ENCODE peak calls at places on chromosomes 5 and 9, in six cellular contexts. C is CD8-positive, alpha-beta memory T cell; E is EL; B is astrocyte; V is K562; T is sigmoid colon. S is an unnamed sample.

GRCh38 chr9:114487607-114488300 is 17.5 kb downstream of the WHRN start:
- DNase-seq in C (peak; percentile 67), B (peak; percentile 36), E (peak; percentile 78), T (peak; percentile 80), V (peak; percentile 78), S (no peak)

GRCh38 chr5:95959964-95960801 is 1.5 kb downstream of the ELL2 start:
- DNase-seq in T (peak; percentile 74), B (peak; percentile 54), V (no peak), C (no peak), E (peak; percentile 37), S (no peak)

GRCh38 chr5:156351423-156351822 is 24.5 kb downstream of the SGCD start:
- DNase-seq in T (no peak), B (no peak), V (no peak), E (no peak), C (no peak), S (no peak)

GRCh38 chr5:16542275-16542674 is 74.5 kb downstream of the RETREG1 start:
- DNase-seq in E (no peak), B (no peak), V (no peak), C (no peak), T (no peak), S (no peak)

GRCh38 chr9:82532504-82532903 is 530.4 kb downstream of the RASEF start:
- DNase-seq in E (peak; percentile 8), B (peak; percentile 24), T (no peak), V (no peak), C (no peak), S (no peak)

GRCh38 chr5:171595401-171595800 is 176.0 kb downstream of the FGF18 start:
- DNase-seq in T (no peak), E (no peak), V (no peak), C (no peak), B (no peak), S (no peak)

GRCh38 chr5:67221487-67222242 is 25.1 kb upstream of the CD180 start:
- DNase-seq in T (no peak), C (peak; percentile 57), B (no peak), V (no peak), E (no peak), S (no peak)

GRCh38 chr9:20599195-20599594 is 23.1 kb downstream of the MLLT3 start:
- DNase-seq in T (no peak), E (peak; percentile 63), V (no peak), C (no peak), B (peak; percentile 32), S (no peak)

GRCh38 chr5:135571210-135571609 is 7.6 kb downstream of the CXCL14 start:
- DNase-seq in E (no peak), V (no peak), T (no peak), C (no peak), B (no peak), S (no peak)

GRCh38 chr5:121158433-121158832 is 693.2 kb upstream of the FTMT start:
- DNase-seq in B (no peak), E (no peak), V (no peak), C (no peak), T (no peak), S (no peak)

GRCh38 chr5:143440448-143441102 is 37.1 kb upstream of the NR3C1 start:
- DNase-seq in V (no peak), C (no peak), B (no peak), E (no peak), T (no peak), S (no peak)

GRCh38 chr5:106699198-106699597 is 971.5 kb downstream of the EFNA5 start:
- DNase-seq in E (no peak), V (no peak), C (no peak), T (no peak), B (no peak), S (no peak)

GRCh38 chr9:97845130-97845529 is 7.9 kb upstream of the FOXE1 start:
- DNase-seq in T (no peak), B (peak; percentile 63), V (no peak), E (peak; percentile 71), C (no peak), S (no peak)

GRCh38 chr5:369151-369939 is 47.8 kb downstream of the AHRR start:
- DNase-seq in T (peak; percentile 40), B (peak; percentile 25), E (peak; percentile 62), V (no peak), C (no peak), S (no peak)

GRCh38 chr9:108691614-108692013 is 164.2 kb downstream of the ACTL7B start:
- DNase-seq in E (no peak), V (no peak), C (no peak), T (no peak), B (no peak), S (no peak)

GRCh38 chr9:11204521-11204920 is 591.7 kb upstream of the PTPRD start:
- DNase-seq in B (no peak), C (no peak), T (no peak), E (no peak), V (no peak), S (no peak)

GRCh38 chr9:100111235-100111634 is 12.2 kb downstream of the INVS start:
- DNase-seq in E (peak; percentile 97), B (peak; percentile 98), C (no peak), T (peak; percentile 92), V (no peak), S (no peak)

GRCh38 chr5:173238312-173239232 is 3.6 kb upstream of the NKX2-5 start:
- DNase-seq in V (no peak), B (no peak), E (peak; percentile 35), T (no peak), C (no peak), S (no peak)

GRCh38 chr9:135410831-135411473 is 68.6 kb upstream of the PPP1R26 start:
- DNase-seq in C (no peak), V (no peak), T (no peak), E (no peak), B (no peak), S (no peak)

GRCh38 chr5:141155540-141156374 is 5.9 kb downstream of the PCDHB6 start:
- DNase-seq in T (no peak), E (no peak), V (no peak), C (no peak), B (no peak), S (no peak)

GRCh38 chr9:70291446-70291845 is 32.7 kb downstream of the SMC5 start:
- DNase-seq in B (peak; percentile 15), C (no peak), T (no peak), E (peak; percentile 10), V (no peak), S (no peak)

GRCh38 chr5:179768326-179769085 is 25.3 kb upstream of the LTC4S start:
- DNase-seq in E (no peak), V (no peak), C (no peak), B (no peak), T (no peak), S (no peak)

GRCh38 chr5:34436761-34437501 is 219.2 kb upstream of the RAI14 start:
- DNase-seq in V (no peak), C (no peak), T (no peak), B (peak; percentile 41), E (no peak), S (no peak)

GRCh38 chr9:134533850-134534585 is 107.6 kb upstream of the COL5A1 start:
- DNase-seq in C (no peak), E (no peak), T (peak; percentile 62), B (peak; percentile 80), V (no peak), S (no peak)

GRCh38 chr5:14816999-14817761 is 54.4 kb downstream of the ANKH start:
- DNase-seq in E (peak; percentile 84), B (peak; percentile 89), T (no peak), V (no peak), C (no peak), S (peak; percentile 89)

GRCh38 chr9:34995288-34996060 is 5.9 kb downstream of the DNAJB5 start:
- DNase-seq in V (peak; percentile 42), T (no peak), E (no peak), C (no peak), B (peak; percentile 41), S (no peak)

GRCh38 chr9:7246917-7247538 is 489.3 kb downstream of the KDM4C start:
- DNase-seq in E (no peak), T (no peak), B (peak; percentile 6), C (no peak), V (no peak), S (no peak)

GRCh38 chr9:326667-327066 is 112.0 kb downstream of the DOCK8 start:
- DNase-seq in B (no peak), V (no peak), C (no peak), E (no peak), T (no peak), S (no peak)

GRCh38 chr5:91151947-91152346 is 231.2 kb downstream of the ARRDC3 start:
- DNase-seq in B (peak; percentile 87), E (peak; percentile 89), T (peak; percentile 82), C (no peak), V (no peak), S (no peak)

GRCh38 chr9:91378695-91379127 is 17.0 kb upstream of the AUH start:
- DNase-seq in C (no peak), B (peak; percentile 83), V (no peak), T (no peak), E (peak; percentile 63), S (no peak)

GRCh38 chr5:131082034-131082550 is 83.0 kb downstream of the HINT1 start:
- DNase-seq in E (no peak), V (no peak), B (peak; percentile 10), T (no peak), C (no peak), S (no peak)

GRCh38 chr5:83487155-83487554 is 15.6 kb downstream of the VCAN start:
- DNase-seq in C (no peak), B (no peak), T (no peak), E (no peak), V (no peak), S (no peak)

GRCh38 chr5:25991639-25992038 is 1046.7 kb downstream of the CDH9 start:
- DNase-seq in E (no peak), T (no peak), V (no peak), C (no peak), B (no peak), S (no peak)

S was measured in brain pericyte.